ENCODE peak calls at places on chromosomes 12 and 14, in six cellular contexts. A is A172; R is choroid plexus epithelial cell; W is NCI-H510A treated with DMSO at 0.1 percent for 48 hours; J is stimulated activated CD8-positive, alpha-beta memory T cell treated with anti-CD3 and anti-CD28 coated beads, Interleukin-2, amount 100 ng/mL, for 48 hours; P is left ventricle myocardium inferior. G is an unnamed sample.

GRCh38 chr14:61528591-61529021 is 166.7 kb upstream of the HIF1A start:
- DNase-seq in J (no peak), P (no peak), A (peak; percentile 79), R (peak; percentile 77), W (no peak), G (peak; percentile 39)

GRCh38 chr12:53244337-53244736 is 12.3 kb upstream of the RARG start:
- DNase-seq in A (no peak), P (no peak), R (no peak), J (no peak), W (no peak), G (no peak)

GRCh38 chr12:26028953-26029740 is 70.7 kb downstream of the RASSF8 start:
- DNase-seq in J (no peak), R (peak; percentile 81), A (peak; percentile 17), W (peak; percentile 34), P (no peak), G (no peak)

GRCh38 chr12:115451785-115452736 is 768.1 kb upstream of the TBX3 start:
- DNase-seq in P (peak; percentile 59), W (peak; percentile 81), A (no peak), R (no peak), J (no peak), G (no peak)

GRCh38 chr12:128424931-128425431 is 158.0 kb downstream of the TMEM132C start:
- DNase-seq in W (no peak), P (no peak), R (no peak), A (no peak), J (no peak), G (no peak)

GRCh38 chr12:1499351-1499750 is 95.0 kb downstream of the FBXL14 start:
- DNase-seq in R (no peak), P (no peak), W (no peak), J (no peak), A (no peak), G (no peak)

GRCh38 chr12:124294686-124295315 is at the start of gene RFLNA:
- DNase-seq in P (no peak), A (no peak), J (no peak), R (no peak), W (peak; percentile 12), G (no peak)

GRCh38 chr12:106753526-106753925 is 21.0 kb upstream of the RIC8B start:
- DNase-seq in W (no peak), A (no peak), P (no peak), J (peak; percentile 53), R (no peak), G (peak; percentile 69)

GRCh38 chr12:127628655-127629054 is 638.3 kb upstream of the TMEM132C start:
- DNase-seq in A (peak; percentile 56), J (no peak), P (no peak), W (no peak), R (no peak), G (no peak)

GRCh38 chr12:9707864-9708808 is 24.8 kb downstream of the CLECL1 start:
- DNase-seq in R (peak; percentile 80), W (peak; percentile 14), P (peak; percentile 34), A (peak; percentile 38), J (peak; percentile 51), G (peak; percentile 80)